ENCODE peak calls at places on chromosomes 16 and 17, in ten cellular contexts. G is SK-N-MC; N is upper lobe of right lung; E is esophagus squamous epithelium; R is CD4-positive, CD25-positive, alpha-beta regulatory T cell; H is heart right ventricle; J is IMR-90; U is GM23248; D is K562; P is aorta. K is an unnamed sample.

GRCh38 chr17:61420745-61421398 is 21.2 kb downstream of the TBX2 start:
- DNase-seq in G (no peak), N (no peak), E (no peak), R (no peak), H (no peak), J (no peak), U (no peak), D (no peak), P (no peak), K (no peak)

GRCh38 chr17:14301279-14301760 is 439 bp downstream of the HS3ST3B1 start:
- DNase-seq in G (no peak), N (no peak), E (no peak), R (no peak), H (no peak), J (no peak), U (peak; percentile 71), D (peak; percentile 20), P (no peak), K (no peak)

GRCh38 chr17:7016406-7016805 is 4.0 kb downstream of the RNASEK start:
- DNase-seq in G (no peak), N (no peak), E (no peak), R (no peak), H (no peak), J (no peak), U (no peak), D (no peak), P (no peak), K (no peak)

GRCh38 chr17:49881054-49881402 is 33.2 kb upstream of the TAC4 start:
- DNase-seq in G (no peak), N (no peak), E (no peak), R (no peak), H (no peak), J (no peak), U (no peak), D (no peak), P (no peak), K (no peak)

GRCh38 chr17:45440161-45440859 is 7.6 kb upstream of the ARHGAP27 start:
- DNase-seq in G (no peak), N (peak; percentile 67), E (no peak), R (no peak), H (no peak), J (no peak), U (peak; percentile 28), D (no peak), P (no peak), K (peak; percentile 52)

GRCh38 chr16:88194397-88195020 is 188.2 kb upstream of the ZNF469 start:
- DNase-seq in G (no peak), N (peak; percentile 62), E (no peak), R (no peak), H (no peak), J (peak; percentile 22), U (peak; percentile 79), D (no peak), P (peak; percentile 66), K (no peak)

GRCh38 chr17:30950669-30951399 is 20.0 kb upstream of the RNF135 start:
- DNase-seq in G (no peak), N (peak; percentile 72), E (no peak), R (no peak), H (peak; percentile 85), J (peak; percentile 93), U (peak; percentile 92), D (no peak), P (peak; percentile 91), K (peak; percentile 55)

GRCh38 chr17:63622571-63623390 is 564 bp downstream of the MAP3K3 start:
- DNase-seq in G (no peak), N (peak; percentile 92), E (peak; percentile 12), R (peak; percentile 55), H (peak; percentile 73), J (peak; percentile 60), U (peak; percentile 83), D (peak; percentile 72), P (peak; percentile 86), K (no peak)

GRCh38 chr17:17757944-17758343 is 76.7 kb downstream of the RAI1 start:
- DNase-seq in G (no peak), N (no peak), E (no peak), R (no peak), H (no peak), J (no peak), U (no peak), D (no peak), P (no peak), K (no peak)
- H3K27ac ChIP-seq in G (no peak overlapping the region), N (no peak overlapping the region), E (no peak overlapping the region), R (peak overlapping the region; percentile 58), H (no peak overlapping the region), J (no peak overlapping the region), U (no peak overlapping the region), D (no peak overlapping the region), P (no peak overlapping the region), K (no peak overlapping the region)

GRCh38 chr17:72576289-72576759 is 455.5 kb downstream of the SOX9 start:
- DNase-seq in G (no peak), N (no peak), E (no peak), R (no peak), H (no peak), J (no peak), U (no peak), D (no peak), P (no peak), K (no peak)

GRCh38 chr17:72575542-72576233 is 454.9 kb downstream of the SOX9 start:
- DNase-seq in G (no peak), N (no peak), E (no peak), R (no peak), H (no peak), J (no peak), U (peak; percentile 31), D (no peak), P (no peak), K (no peak)

GRCh38 chr17:72571813-72572396 is 451.1 kb downstream of the SOX9 start:
- DNase-seq in G (no peak), N (no peak), E (no peak), R (no peak), H (no peak), J (no peak), U (no peak), D (no peak), P (no peak), K (no peak)

GRCh38 chr17:72574675-72575510 is 454.1 kb downstream of the SOX9 start:
- DNase-seq in G (no peak), N (no peak), E (no peak), R (no peak), H (no peak), J (no peak), U (no peak), D (no peak), P (no peak), K (no peak)

DNA sequence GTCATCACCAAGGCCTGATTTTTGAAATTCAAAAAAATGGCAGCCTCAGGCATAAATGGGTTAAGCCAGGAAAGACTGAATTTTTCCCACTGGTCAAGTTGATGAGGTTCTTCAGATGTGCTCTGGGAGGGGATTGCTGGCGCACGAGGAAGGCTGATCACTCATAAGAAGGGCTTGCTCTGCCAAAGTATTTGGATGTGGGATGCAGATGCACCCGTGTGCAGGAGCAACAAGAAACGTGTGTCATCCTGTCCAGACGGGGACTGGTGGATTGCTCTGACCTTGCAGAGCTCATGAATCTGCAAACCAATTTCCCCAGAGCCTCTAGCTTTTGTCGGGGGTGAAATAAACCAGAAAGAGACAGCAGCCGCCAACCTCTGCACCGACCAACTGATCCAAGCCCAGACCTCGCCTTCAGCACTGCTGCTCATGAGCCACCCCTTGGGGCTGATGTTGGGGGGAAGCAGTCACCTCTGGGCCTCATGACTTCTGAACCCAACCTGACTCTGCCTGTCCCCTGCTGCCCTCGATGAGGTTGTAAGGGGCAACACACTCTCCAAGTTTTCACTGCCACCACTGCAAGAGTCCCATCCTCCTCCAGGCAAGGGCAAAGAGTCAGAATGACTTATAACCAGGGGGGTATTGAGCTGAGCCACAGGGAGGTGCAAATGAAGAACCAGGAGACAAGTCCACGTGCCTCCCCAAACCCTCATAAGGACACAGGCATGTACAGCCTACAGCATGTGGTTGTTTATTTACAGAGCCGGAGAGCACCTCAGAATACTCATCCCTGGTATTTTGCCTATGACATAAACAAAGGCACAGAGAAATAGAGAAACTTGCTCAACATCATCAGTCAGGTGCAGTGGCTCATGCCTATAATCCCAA is 452.0 kb downstream of the SOX9 start:
- DNase-seq in G (no peak), N (no peak), E (no peak), R (no peak), H (no peak), J (peak; percentile 70), U (peak; percentile 40), D (no peak), P (no peak), K (no peak)
- H3K27ac ChIP-seq in G (no peak overlapping the region), N (no peak overlapping the region), E (no peak overlapping the region), R (no peak overlapping the region), H (no peak overlapping the region), J (no peak overlapping the region), U (no peak overlapping the region), D (no peak overlapping the region), P (no peak overlapping the region), K (no peak overlapping the region)

GRCh38 chr17:8237886-8238285 is 10.0 kb downstream of the CTC1 start:
- DNase-seq in G (no peak), N (no peak), E (no peak), R (no peak), H (no peak), J (no peak), U (no peak), D (no peak), P (no peak), K (no peak)

GRCh38 chr17:8234361-8235270 is 13.2 kb downstream of the CTC1 start:
- DNase-seq in G (no peak), N (no peak), E (no peak), R (no peak), H (no peak), J (no peak), U (no peak), D (no peak), P (no peak), K (no peak)

GRCh38 chr17:8231701-8232100 is 16.2 kb downstream of the CTC1 start:
- DNase-seq in G (no peak), N (no peak), E (no peak), R (no peak), H (no peak), J (no peak), U (no peak), D (no peak), P (no peak), K (no peak)

GRCh38 chr17:8235676-8236075 is 12.2 kb downstream of the CTC1 start:
- DNase-seq in G (no peak), N (no peak), E (no peak), R (no peak), H (no peak), J (no peak), U (no peak), D (no peak), P (no peak), K (no peak)

DNA sequence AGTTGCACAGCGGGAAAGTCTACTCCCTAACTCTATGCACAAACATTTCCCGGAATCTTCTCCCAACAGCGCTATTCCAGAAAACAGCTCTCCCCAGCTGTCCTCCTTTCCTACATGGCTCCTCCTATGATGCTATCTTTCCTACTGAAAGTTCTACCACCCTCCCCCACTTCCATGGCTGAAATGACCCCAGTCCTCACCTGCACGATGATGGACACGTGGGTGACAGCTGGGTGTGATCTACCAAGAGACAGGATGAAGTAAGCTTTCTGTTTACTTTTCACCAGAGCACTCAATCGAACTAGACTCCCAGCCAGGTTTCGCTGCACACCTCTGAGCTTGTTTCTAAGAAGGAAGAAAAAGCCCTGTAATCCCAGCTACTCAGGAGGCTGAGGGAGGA is 10.7 kb downstream of the CTC1 start:
- DNase-seq in G (no peak), N (no peak), E (no peak), R (no peak), H (no peak), J (no peak), U (no peak), D (peak; percentile 10), P (no peak), K (no peak)
- H3K27ac ChIP-seq in G (no peak overlapping the region), N (no peak overlapping the region), E (no peak overlapping the region), R (no peak overlapping the region), H (no peak overlapping the region), J (no peak overlapping the region), U (no peak overlapping the region), D (no peak overlapping the region), P (no peak overlapping the region), K (no peak overlapping the region)

GRCh38 chr16:1494711-1495110 is 1.6 kb downstream of the TELO2 start:
- DNase-seq in G (no peak), N (no peak), E (no peak), R (no peak), H (peak; percentile 65), J (peak; percentile 15), U (peak; percentile 58), D (no peak), P (peak; percentile 52), K (no peak)

GRCh38 chr16:1495281-1496262 is 2.4 kb downstream of the TELO2 start:
- DNase-seq in G (no peak), N (no peak), E (no peak), R (no peak), H (no peak), J (no peak), U (no peak), D (no peak), P (peak; percentile 39), K (no peak)

GRCh38 chr16:1492923-1493745 is at the start of gene TELO2:
- DNase-seq in G (peak; percentile 10), N (peak; percentile 92), E (no peak), R (peak; percentile 84), H (peak; percentile 71), J (peak; percentile 70), U (peak; percentile 90), D (peak; percentile 97), P (peak; percentile 87), K (no peak)

GRCh38 chr16:1493746-1494094 is 560 bp downstream of the TELO2 start:
- DNase-seq in G (no peak), N (no peak), E (no peak), R (no peak), H (no peak), J (no peak), U (peak; percentile 61), D (no peak), P (peak; percentile 45), K (no peak)

GRCh38 chr16:1494129-1494640 is 1.0 kb downstream of the TELO2 start:
- DNase-seq in G (no peak), N (peak; percentile 68), E (no peak), R (no peak), H (peak; percentile 52), J (peak; percentile 69), U (peak; percentile 92), D (peak; percentile 46), P (peak; percentile 83), K (peak; percentile 33)
- H3K27ac ChIP-seq in G (no peak overlapping the region), N (peak overlapping the region; percentile 90), E (peak overlapping the region; percentile 93), R (no peak overlapping the region), H (peak overlapping the region; percentile 82), J (peak overlapping the region; percentile 96), U (peak overlapping the region; percentile 73), D (peak overlapping the region; percentile 94), P (no peak overlapping the region), K (no peak overlapping the region)